ENCODE peak calls at places on chromosomes 2 and 18, in six cellular contexts. I is PC-9, T is GM20000, G is heart right ventricle, Y is HL-60, U is tibial nerve. N is an unnamed sample.

GRCh38 chr2:192194065-192194865 is 468 bp downstream of the TMEFF2 start:
- DNase-seq in I (no peak), T (peak), G (no peak), Y (no peak), U (no peak), N (peak)

GRCh38 chr18:5456577-5457466 is 87.0 kb downstream of the EPB41L3 start:
- DNase-seq in I (no peak), T (no peak), G (no peak), Y (no peak), U (no peak), N (no peak)

GRCh38 chr18:7084766-7085080 is 32.9 kb downstream of the LAMA1 start:
- DNase-seq in I (no peak), T (no peak), G (no peak), Y (no peak), U (no peak), N (no peak)

GRCh38 chr18:26252411-26252810 is 26.2 kb downstream of the TAF4B start:
- DNase-seq in I (no peak), T (no peak), G (no peak), Y (no peak), U (no peak), N (no peak)

GRCh38 chr18:62741118-62741566 is 25.8 kb downstream of the PHLPP1 start:
- DNase-seq in I (peak), T (no peak), G (no peak), Y (peak), U (no peak), N (no peak)

GRCh38 chr18:21194871-21195771 is 46.9 kb upstream of the GREB1L start:
- DNase-seq in I (no peak), T (peak), G (no peak), Y (peak), U (no peak), N (peak)

GRCh38 chr2:223526106-223526505 is 76.1 kb downstream of the SCG2 start:
- DNase-seq in I (peak), T (no peak), G (no peak), Y (no peak), U (no peak), N (no peak)

GRCh38 chr2:177989029-177989885 is 83.3 kb downstream of the PDE11A start:
- DNase-seq in I (no peak), T (no peak), G (no peak), Y (no peak), U (no peak), N (no peak)

GRCh38 chr2:71530987-71531332 is 77.6 kb downstream of the DYSF start:
- DNase-seq in I (no peak), T (no peak), G (no peak), Y (no peak), U (no peak), N (no peak)
- TF ChIP-seq CTCF in I (peak), T (no peak), G (no peak), Y (no peak), U (no peak), N (no peak)

GRCh38 chr2:43269074-43269572 is 42.7 kb upstream of the ZFP36L2 start:
- DNase-seq in I (peak), T (no peak), G (peak), Y (no peak), U (peak), N (no peak)
- TF ChIP-seq CTCF in I (no peak), T (no peak), G (peak), Y (no peak), U (no peak), N (no peak)

DNA sequence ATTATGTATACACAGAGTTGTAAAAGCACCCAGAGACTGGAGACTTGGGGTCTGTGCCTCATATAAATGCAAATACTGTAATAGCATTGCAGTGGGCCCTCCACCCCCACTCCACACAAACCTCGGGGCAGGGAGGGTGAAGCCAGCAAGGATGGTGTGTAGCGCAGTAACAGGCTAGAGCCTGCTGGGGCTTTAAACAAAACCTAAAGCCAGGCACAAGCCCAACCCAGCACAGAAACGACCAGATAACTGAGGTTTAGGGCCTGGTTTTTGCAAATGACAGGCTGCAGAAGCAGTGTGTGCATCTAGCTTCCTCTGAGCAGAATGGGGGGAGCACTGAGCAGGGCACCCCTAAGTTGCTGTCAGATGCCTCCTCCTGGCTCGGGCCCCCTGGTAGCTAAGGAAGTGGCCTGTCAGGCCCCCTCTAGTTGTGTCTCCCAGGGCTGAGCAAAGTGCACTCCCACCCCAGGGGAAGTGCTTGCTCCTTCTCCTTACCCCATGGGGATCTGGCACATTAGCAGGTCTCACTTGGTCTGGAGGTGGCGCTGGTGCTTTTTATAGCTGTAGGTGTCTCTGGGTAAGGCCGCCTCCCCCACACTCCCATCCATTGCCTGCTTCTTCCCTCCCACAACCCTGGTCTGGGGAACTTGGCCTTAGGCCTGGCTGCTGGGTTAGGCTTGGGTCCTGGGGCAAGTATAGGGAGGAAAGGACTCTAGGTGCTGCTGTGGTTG is 135.1 kb downstream of the CELF4 start:
- DNase-seq in I (no peak), T (no peak), G (no peak), Y (no peak), U (no peak), N (no peak)
- TF ChIP-seq CTCF in I (no peak), T (no peak), G (no peak), Y (no peak), U (no peak), N (no peak)

GRCh38 chr2:212484563-212485080 is 54.0 kb downstream of the ERBB4 start:
- DNase-seq in I (no peak), T (no peak), G (no peak), Y (no peak), U (no peak), N (no peak)

DNA sequence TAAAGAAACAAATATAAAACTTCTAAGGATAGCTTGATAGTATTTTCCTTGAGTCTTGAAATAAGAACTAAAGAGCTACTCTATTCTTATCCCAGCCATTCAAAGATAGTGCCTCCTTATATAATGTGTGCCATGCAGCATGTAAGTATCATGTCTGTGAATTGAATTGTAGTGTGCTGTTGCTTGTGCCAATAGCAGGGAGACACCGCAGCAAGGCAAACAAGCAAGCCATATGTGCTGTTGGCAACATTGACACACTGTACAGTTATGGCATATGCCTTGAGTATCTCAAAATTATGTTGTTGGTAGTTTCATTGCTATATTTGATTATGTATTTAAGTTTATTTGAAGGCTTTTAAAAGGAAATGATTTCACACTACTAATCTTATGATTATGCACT is 58.2 kb downstream of the ERBB4 start:
- DNase-seq in I (no peak), T (no peak), G (no peak), Y (no peak), U (no peak), N (no peak)
- TF ChIP-seq CTCF in I (no peak), T (no peak), G (no peak), Y (no peak), U (no peak), N (no peak)

DNA sequence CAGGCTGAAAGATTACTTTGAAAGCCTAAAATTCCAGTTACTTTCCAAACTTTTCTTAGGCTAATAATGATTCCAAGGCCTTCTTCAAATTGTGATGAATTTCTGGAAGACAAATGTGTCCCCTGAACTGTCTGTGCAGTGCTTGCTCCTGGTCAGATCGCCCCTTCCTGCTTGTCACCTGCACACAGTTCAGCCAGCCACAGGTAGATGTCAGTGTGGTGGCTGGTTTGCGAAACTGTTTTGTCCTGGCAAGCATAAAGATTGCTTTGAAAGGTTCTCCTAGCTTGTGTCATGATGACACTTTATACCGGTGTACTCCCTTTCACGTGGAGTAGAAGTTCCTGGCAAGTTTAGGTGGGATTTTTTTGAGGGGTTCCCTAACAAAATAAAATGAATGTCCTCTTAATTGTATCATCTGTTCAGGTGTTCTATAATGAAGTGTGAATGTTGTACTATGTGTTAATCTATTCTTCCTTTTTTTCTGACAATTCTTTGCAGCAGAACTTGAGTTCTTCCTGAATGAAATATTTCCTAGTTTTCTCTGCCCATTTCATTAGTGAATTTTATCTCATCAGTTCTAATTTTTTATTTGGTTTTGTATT is 298.8 kb downstream of the ZNF407 start:
- DNase-seq in I (peak), T (peak), G (peak), Y (no peak), U (no peak), N (peak)
- TF ChIP-seq CTCF in I (peak), T (peak), G (peak), Y (no peak), U (no peak), N (peak)